ENCODE peak calls at places on chromosomes 12 and 14, in nine cellular contexts. K is naive thymus-derived CD4-positive, alpha-beta T cell; I is left lung; X is neuronal stem cell; V is tibial artery; W is hepatocyte; C is CD8-positive, alpha-beta T cell; J is heart left ventricle; O is BJ. B is an unnamed sample. For H3K27me3, the result is how much of the 10 kb centered on the place peaks cover.

GRCh38 chr12:2268478-2269286 is 215.9 kb downstream of the CACNA1C start:
- DNase-seq in J (no peak), K (no peak), C (no peak), X (no peak), V (peak), W (peak), I (no peak), O (peak), B (no peak)

GRCh38 chr14:81172881-81173280 is 47.9 kb downstream of the GTF2A1 start:
- DNase-seq in W (no peak), X (no peak), I (no peak), C (no peak), J (no peak), V (no peak), K (no peak), O (no peak), B (no peak)

GRCh38 chr14:64769096-64770020 is 65.1 kb downstream of the PLEKHG3 start:
- DNase-seq in I (no peak), X (no peak), C (no peak), O (no peak), W (no peak), K (no peak), J (no peak), V (no peak), B (no peak)

GRCh38 chr14:92247347-92247746 is 75.6 kb upstream of the SLC24A4 start:
- DNase-seq in V (no peak), X (no peak), C (no peak), I (no peak), O (no peak), J (no peak), K (no peak), W (no peak), B (no peak)

GRCh38 chr14:49992901-49993335 is 100.0 kb downstream of the ARF6 start:
- DNase-seq in C (no peak), V (no peak), K (peak), O (no peak), X (no peak), J (no peak), I (no peak), W (no peak), B (no peak)

GRCh38 chr14:68513838-68514610 is 278.8 kb downstream of the ZFP36L1 start:
- DNase-seq in K (no peak), I (no peak), W (no peak), C (no peak), J (no peak), X (no peak), O (no peak), V (no peak), B (no peak)

GRCh38 chr12:106584104-106585064 is 1.6 kb downstream of the RFX4 start:
- DNase-seq in W (no peak), K (no peak), O (no peak), V (no peak), C (no peak), J (no peak), I (no peak), X (peak), B (peak)

GRCh38 chr14:99589031-99589441 is 15.0 kb downstream of the CCDC85C start:
- DNase-seq in J (no peak), X (no peak), W (no peak), V (no peak), K (no peak), I (no peak), C (no peak), O (no peak), B (no peak)

GRCh38 chr12:95805864-95806669 is 15.5 kb upstream of the NTN4 start:
- DNase-seq in C (no peak), K (no peak), O (peak), J (no peak), V (peak), X (no peak), I (no peak), W (peak), B (no peak)

GRCh38 chr14:59500732-59501131 is 16.4 kb downstream of the JKAMP start:
- DNase-seq in X (no peak), I (no peak), O (no peak), W (no peak), K (no peak), V (no peak), C (no peak), J (no peak), B (no peak)

GRCh38 chr12:53740130-53740491 is 11.7 kb downstream of the CISTR start:
- DNase-seq in X (no peak), V (no peak), C (no peak), J (no peak), W (no peak), I (no peak), K (no peak), O (no peak), B (no peak)

GRCh38 chr12:53746592-53747491 is 4.9 kb downstream of the CISTR start:
- DNase-seq in C (peak), O (peak), W (peak), V (peak), K (peak), X (peak), J (peak), I (peak), B (peak)

GRCh38 chr12:53743277-53744129 is 8.3 kb downstream of the CISTR start:
- DNase-seq in I (no peak), W (peak), K (peak), C (peak), J (no peak), X (peak), O (no peak), V (peak), B (peak)

GRCh38 chr12:53744730-53745129 is 7.0 kb downstream of the CISTR start:
- DNase-seq in W (no peak), I (no peak), V (no peak), X (no peak), O (no peak), K (no peak), J (no peak), C (no peak), B (no peak)

DNA sequence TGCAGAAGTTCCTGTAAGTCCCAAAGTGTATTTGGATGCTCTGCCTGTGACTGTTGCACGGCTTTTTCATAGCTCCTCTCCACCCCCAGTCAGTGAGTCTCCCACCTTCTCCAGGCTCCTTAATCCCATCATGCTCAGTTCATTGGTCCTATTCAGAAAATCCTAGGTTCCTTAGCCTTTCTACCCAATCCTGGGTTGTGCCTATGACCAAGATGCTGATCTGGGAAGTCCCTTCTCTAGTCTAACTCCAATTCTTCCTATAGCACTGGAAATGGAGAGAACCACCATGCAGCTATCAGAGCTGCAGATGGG is 7.7 kb downstream of the CISTR start:
- DNase-seq in K (no peak), X (peak), C (no peak), I (no peak), V (no peak), O (no peak), J (no peak), W (no peak), B (no peak)
- H3K27me3 ChIP-seq in K (under half), X (under half), C (under half), I (half or more), V (under half), O (half or more), J (under half), W (half or more), B (half or more)

GRCh38 chr12:46366771-46367170 is 5.8 kb downstream of the SLC38A2 start:
- DNase-seq in J (no peak), W (no peak), C (no peak), K (no peak), O (no peak), I (no peak), V (no peak), X (no peak), B (no peak)
- H3K4me3 ChIP-seq in J (no peak), W (no peak), C (no peak), K (no peak), O (peak), I (peak), V (peak), X (no peak), B (no peak)

DNA sequence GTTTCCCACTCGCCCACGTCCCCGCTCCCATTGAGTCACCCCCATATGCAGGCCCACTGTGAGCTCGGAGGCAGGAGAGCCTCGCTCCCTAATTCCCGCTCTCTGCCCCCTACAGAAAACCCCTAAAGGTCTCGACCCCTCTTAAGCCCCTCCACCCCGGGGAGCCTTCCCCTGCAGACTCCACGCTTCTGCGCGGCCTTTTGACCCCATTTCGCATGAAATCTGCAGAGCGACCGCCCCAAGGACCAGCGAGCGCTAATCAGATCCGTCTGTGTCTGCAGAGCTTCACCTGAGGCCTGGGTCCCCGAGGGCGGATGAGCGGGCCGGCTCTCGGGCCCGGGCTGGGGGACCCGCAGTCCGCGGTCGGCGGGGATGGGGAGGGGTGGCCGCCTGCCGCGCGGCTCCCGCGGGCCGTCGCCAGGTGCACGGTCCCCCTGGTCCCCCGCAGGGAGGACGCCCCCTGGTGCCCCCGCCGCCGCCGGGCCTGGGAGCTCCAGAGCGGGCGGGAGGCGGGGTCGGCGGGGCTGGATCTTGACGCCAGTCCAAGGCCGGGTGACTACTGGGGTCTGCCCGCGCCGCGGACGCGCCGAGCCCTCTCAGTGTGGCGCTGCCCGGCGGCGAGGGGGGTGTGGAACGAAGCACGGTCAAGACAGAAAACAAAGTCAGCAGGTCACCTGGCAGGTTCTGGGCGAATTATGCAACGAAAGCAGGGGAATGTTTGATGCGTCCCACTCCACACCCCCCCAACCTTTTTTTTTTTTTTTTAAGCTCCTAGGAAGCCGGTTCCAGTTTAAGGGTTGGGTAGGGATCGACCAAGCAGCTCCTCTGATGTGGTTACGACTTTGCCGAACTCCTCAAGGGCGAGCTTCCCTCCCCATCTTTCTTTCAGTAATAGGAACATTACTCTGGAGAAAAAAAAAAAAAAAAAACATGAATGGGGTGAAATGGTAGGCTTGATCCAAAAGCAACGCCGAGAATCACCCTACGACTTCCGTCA is 9.9 kb downstream of the BMP4 start:
- DNase-seq in V (no peak), C (no peak), X (no peak), W (peak), I (peak), K (no peak), J (no peak), O (no peak), B (peak)
- H3K27me3 ChIP-seq in V (under half), C (under half), X (under half), W (under half), I (half or more), K (under half), J (under half), O (under half), B (half or more)

GRCh38 chr12:67774983-67775587 is 126.5 kb downstream of the DYRK2 start:
- DNase-seq in V (no peak), W (no peak), O (no peak), C (no peak), J (no peak), I (no peak), K (no peak), X (no peak), B (no peak)

GRCh38 chr12:67773896-67774295 is 125.4 kb downstream of the DYRK2 start:
- DNase-seq in C (no peak), W (no peak), O (no peak), X (no peak), I (no peak), J (no peak), V (no peak), K (no peak), B (no peak)

GRCh38 chr12:67772276-67773169 is 124.0 kb downstream of the DYRK2 start:
- DNase-seq in O (no peak), V (no peak), X (peak), C (no peak), W (peak), I (no peak), J (no peak), K (no peak), B (peak)
- H3K4me3 ChIP-seq in O (no peak), V (no peak), X (no peak), C (no peak), W (no peak), I (no peak), J (no peak), K (no peak), B (no peak)

GRCh38 chr12:120367924-120368788 is 808 bp downstream of the MSI1 start:
- DNase-seq in X (no peak), V (no peak), O (no peak), C (no peak), I (no peak), K (peak), W (peak), J (no peak), B (peak)
- H3K27me3 ChIP-seq in X (under half), V (under half), O (under half), C (under half), I (half or more), K (under half), W (under half), J (under half), B (under half)

GRCh38 chr12:54126696-54127537 is 61.9 kb downstream of the SMUG1 start:
- DNase-seq in I (no peak), X (no peak), K (no peak), O (no peak), J (peak), W (peak), C (no peak), V (peak), B (peak)
- H3K4me3 ChIP-seq in I (peak), X (no peak), K (peak), O (peak), J (peak), W (peak), C (peak), V (peak), B (peak)

GRCh38 chr12:132614029-132614428 is 3.6 kb upstream of the LRCOL1 start:
- DNase-seq in O (no peak), X (no peak), V (no peak), K (no peak), C (no peak), W (no peak), J (no peak), I (peak), B (no peak)

GRCh38 chr12:132615579-132616066 is 3.0 kb upstream of the P2RX2 start:
- DNase-seq in V (no peak), K (no peak), W (no peak), X (no peak), O (no peak), C (no peak), I (peak), J (peak), B (no peak)

GRCh38 chr12:132617135-132617701 is 1.4 kb upstream of the P2RX2 start:
- DNase-seq in K (no peak), X (no peak), O (no peak), I (no peak), V (no peak), C (no peak), J (no peak), W (no peak), B (no peak)

GRCh38 chr12:132617822-132618682 is 524 bp upstream of the P2RX2 start:
- DNase-seq in K (no peak), J (no peak), X (no peak), C (no peak), W (no peak), V (no peak), I (peak), O (no peak), B (peak)

DNA sequence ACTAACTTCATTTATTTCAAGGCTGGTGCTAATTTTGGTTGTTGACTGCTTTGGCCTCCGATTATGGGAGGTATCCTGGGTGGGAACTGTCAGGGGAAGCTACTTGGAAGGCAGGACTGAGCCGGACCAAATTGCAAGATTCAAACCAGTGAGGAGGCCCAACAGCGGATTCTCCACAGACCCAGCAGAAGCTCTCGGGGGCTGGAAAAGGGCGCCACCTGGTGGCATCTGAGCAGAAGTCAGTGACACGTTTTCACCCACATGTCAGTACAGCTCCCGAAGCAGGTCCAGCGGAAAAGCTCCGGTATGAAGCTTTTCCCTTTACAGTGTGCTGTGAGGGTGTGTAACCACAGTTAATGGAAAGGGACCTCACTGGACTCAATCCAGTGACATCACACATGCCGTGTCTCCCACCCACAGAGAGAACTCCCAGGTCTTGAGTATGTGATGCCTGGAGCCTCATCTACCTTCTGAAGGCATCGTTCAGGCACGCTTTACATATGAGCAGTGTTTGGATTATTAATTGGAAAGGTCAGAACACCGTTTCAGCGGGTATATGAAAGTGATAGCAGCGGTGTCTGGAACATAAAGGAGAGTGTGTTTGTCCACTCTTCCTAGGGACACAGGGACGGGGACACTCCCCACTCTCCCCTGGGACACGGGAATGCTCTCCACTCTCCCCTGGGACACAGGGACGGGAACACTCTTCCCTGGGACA is 3.6 kb upstream of the P2RX2 start:
- DNase-seq in C (peak), O (no peak), I (peak), W (peak), K (peak), J (peak), V (peak), X (peak), B (peak)
- H3K27me3 ChIP-seq in C (under half), O (under half), I (half or more), W (under half), K (under half), J (under half), V (under half), X (under half), B (under half)

GRCh38 chr12:49662998-49663843 is 39.9 kb downstream of the PRPF40B start:
- DNase-seq in O (peak), K (peak), C (peak), W (peak), V (peak), J (peak), I (no peak), X (no peak), B (peak)
- H3K4me3 ChIP-seq in O (no peak), K (peak), C (peak), W (no peak), V (no peak), J (peak), I (no peak), X (no peak), B (no peak)

B was measured in H7.